ENCODE peak calls at places on chromosomes 7 and 10, in six cellular contexts. One of them, this sample, is unnamed.

GRCh38 chr7:30914611-30915601 is 3.3 kb downstream of the AQP1 start:
- DNase-seq in SK-N-SH: peak
- DNase-seq in HCT116: peak
- DNase-seq in GM12878: no peak
- DNase-seq in K562: peak
- DNase-seq in HepG2: no peak
- DNase-seq in this sample: no peak

GRCh38 chr10:44030681-44031080 is 354.2 kb downstream of the CXCL12 start:
- DNase-seq in SK-N-SH: no peak
- DNase-seq in HCT116: no peak
- DNase-seq in GM12878: no peak
- DNase-seq in K562: no peak
- DNase-seq in HepG2: no peak
- DNase-seq in this sample: no peak

GRCh38 chr10:99365761-99366160 is 36.6 kb downstream of the CNNM1 start:
- DNase-seq in SK-N-SH: no peak
- DNase-seq in HCT116: no peak
- DNase-seq in GM12878: no peak
- DNase-seq in K562: no peak
- DNase-seq in HepG2: no peak
- DNase-seq in this sample: no peak

GRCh38 chr7:28228386-28228785 is 47.8 kb upstream of the JAZF1 start:
- DNase-seq in SK-N-SH: no peak
- DNase-seq in HCT116: no peak
- DNase-seq in GM12878: no peak
- DNase-seq in K562: no peak
- DNase-seq in HepG2: no peak
- DNase-seq in this sample: no peak

GRCh38 chr10:89553064-89553734 is 17.8 kb upstream of the SLC16A12 start:
- DNase-seq in SK-N-SH: no peak
- DNase-seq in HCT116: peak
- DNase-seq in GM12878: no peak
- DNase-seq in K562: no peak
- DNase-seq in HepG2: peak
- DNase-seq in this sample: peak

GRCh38 chr10:6040205-6040604 is 22.0 kb downstream of the IL2RA start:
- DNase-seq in SK-N-SH: no peak
- DNase-seq in HCT116: no peak
- DNase-seq in GM12878: no peak
- DNase-seq in K562: no peak
- DNase-seq in HepG2: no peak
- DNase-seq in this sample: no peak

GRCh38 chr10:3895045-3895609 is 110.1 kb upstream of the KLF6 start:
- DNase-seq in SK-N-SH: no peak
- DNase-seq in HCT116: no peak
- DNase-seq in GM12878: no peak
- DNase-seq in K562: peak
- DNase-seq in HepG2: no peak
- DNase-seq in this sample: peak

GRCh38 chr10:133442191-133442966 is 11.4 kb upstream of the SCART1 start:
- DNase-seq in SK-N-SH: peak
- DNase-seq in HCT116: no peak
- DNase-seq in GM12878: no peak
- DNase-seq in K562: no peak
- DNase-seq in HepG2: no peak
- DNase-seq in this sample: no peak

GRCh38 chr10:59907918-59908807 is 1.8 kb upstream of the CCDC6 start:
- DNase-seq in SK-N-SH: no peak
- DNase-seq in HCT116: peak
- DNase-seq in GM12878: no peak
- DNase-seq in K562: peak
- DNase-seq in HepG2: no peak
- DNase-seq in this sample: peak

GRCh38 chr10:25522946-25523608 is 348.3 kb downstream of the GPR158 start:
- DNase-seq in SK-N-SH: peak
- DNase-seq in HCT116: no peak
- DNase-seq in GM12878: no peak
- DNase-seq in K562: peak
- DNase-seq in HepG2: no peak
- DNase-seq in this sample: peak

GRCh38 chr7:25771491-25771890 is 380.5 kb upstream of the NFE2L3 start:
- DNase-seq in SK-N-SH: no peak
- DNase-seq in HCT116: no peak
- DNase-seq in GM12878: no peak
- DNase-seq in K562: no peak
- DNase-seq in HepG2: no peak
- DNase-seq in this sample: no peak

GRCh38 chr7:156168434-156168833 is 356.2 kb upstream of the SHH start:
- DNase-seq in SK-N-SH: no peak
- DNase-seq in HCT116: no peak
- DNase-seq in GM12878: no peak
- DNase-seq in K562: no peak
- DNase-seq in HepG2: no peak
- DNase-seq in this sample: no peak

GRCh38 chr10:86306628-86307278 is 59.8 kb downstream of the GRID1 start:
- DNase-seq in SK-N-SH: no peak
- DNase-seq in HCT116: no peak
- DNase-seq in GM12878: no peak
- DNase-seq in K562: peak
- DNase-seq in HepG2: peak
- DNase-seq in this sample: no peak

GRCh38 chr7:52482076-52482475 is 553.4 kb upstream of the POM121L12 start:
- DNase-seq in SK-N-SH: no peak
- DNase-seq in HCT116: no peak
- DNase-seq in GM12878: no peak
- DNase-seq in K562: no peak
- DNase-seq in HepG2: no peak
- DNase-seq in this sample: no peak

GRCh38 chr7:150378115-150378852 is 846 bp upstream of the ZNF775 start:
- DNase-seq in SK-N-SH: peak
- DNase-seq in HCT116: peak
- DNase-seq in GM12878: no peak
- DNase-seq in K562: peak
- DNase-seq in HepG2: peak
- DNase-seq in this sample: peak

GRCh38 chr7:69199048-69199447 is 399.2 kb upstream of the AUTS2 start:
- DNase-seq in SK-N-SH: no peak
- DNase-seq in HCT116: no peak
- DNase-seq in GM12878: no peak
- DNase-seq in K562: no peak
- DNase-seq in HepG2: no peak
- DNase-seq in this sample: no peak

GRCh38 chr7:106426803-106427202 is 142.0 kb upstream of the NAMPT start:
- DNase-seq in SK-N-SH: no peak
- DNase-seq in HCT116: no peak
- DNase-seq in GM12878: no peak
- DNase-seq in K562: no peak
- DNase-seq in HepG2: no peak
- DNase-seq in this sample: no peak

GRCh38 chr7:47435889-47436312 is 146.0 kb downstream of the TNS3 start:
- DNase-seq in SK-N-SH: peak
- DNase-seq in HCT116: peak
- DNase-seq in GM12878: no peak
- DNase-seq in K562: peak
- DNase-seq in HepG2: peak
- DNase-seq in this sample: peak

GRCh38 chr7:68401313-68401712 is 1197.0 kb upstream of the AUTS2 start:
- DNase-seq in SK-N-SH: no peak
- DNase-seq in HCT116: no peak
- DNase-seq in GM12878: no peak
- DNase-seq in K562: no peak
- DNase-seq in HepG2: no peak
- DNase-seq in this sample: no peak

GRCh38 chr10:78952686-78953085 is 116.1 kb upstream of the ZMIZ1 start:
- DNase-seq in SK-N-SH: no peak
- DNase-seq in HCT116: no peak
- DNase-seq in GM12878: no peak
- DNase-seq in K562: no peak
- DNase-seq in HepG2: no peak
- DNase-seq in this sample: no peak

GRCh38 chr7:116895849-116896248 is 33.5 kb downstream of the CAPZA2 start:
- DNase-seq in SK-N-SH: no peak
- DNase-seq in HCT116: no peak
- DNase-seq in GM12878: no peak
- DNase-seq in K562: no peak
- DNase-seq in HepG2: no peak
- DNase-seq in this sample: no peak

GRCh38 chr10:96579133-96579532 is 7.7 kb downstream of the TM9SF3 start:
- DNase-seq in SK-N-SH: no peak
- DNase-seq in HCT116: no peak
- DNase-seq in GM12878: no peak
- DNase-seq in K562: no peak
- DNase-seq in HepG2: no peak
- DNase-seq in this sample: no peak

GRCh38 chr7:52569151-52569550 is 466.3 kb upstream of the POM121L12 start:
- DNase-seq in SK-N-SH: no peak
- DNase-seq in HCT116: no peak
- DNase-seq in GM12878: no peak
- DNase-seq in K562: no peak
- DNase-seq in HepG2: no peak
- DNase-seq in this sample: no peak

GRCh38 chr7:66150471-66150870 is 35.8 kb downstream of the CRCP start:
- DNase-seq in SK-N-SH: peak
- DNase-seq in HCT116: no peak
- DNase-seq in GM12878: no peak
- DNase-seq in K562: peak
- DNase-seq in HepG2: peak
- DNase-seq in this sample: peak

GRCh38 chr10:63217120-63217605 is 84.0 kb downstream of the NRBF2 start:
- DNase-seq in SK-N-SH: peak
- DNase-seq in HCT116: peak
- DNase-seq in GM12878: no peak
- DNase-seq in K562: peak
- DNase-seq in HepG2: peak
- DNase-seq in this sample: peak

GRCh38 chr7:85927226-85927625 is 716.5 kb upstream of the GRM3 start:
- DNase-seq in SK-N-SH: no peak
- DNase-seq in HCT116: no peak
- DNase-seq in GM12878: no peak
- DNase-seq in K562: no peak
- DNase-seq in HepG2: no peak
- DNase-seq in this sample: no peak

GRCh38 chr10:52740913-52741675 is 31.5 kb downstream of the MBL2 start:
- DNase-seq in SK-N-SH: peak
- DNase-seq in HCT116: peak
- DNase-seq in GM12878: no peak
- DNase-seq in K562: peak
- DNase-seq in HepG2: peak
- DNase-seq in this sample: peak

GRCh38 chr7:16711730-16712129 is 41.8 kb upstream of the TSPAN13 start:
- DNase-seq in SK-N-SH: no peak
- DNase-seq in HCT116: no peak
- DNase-seq in GM12878: no peak
- DNase-seq in K562: no peak
- DNase-seq in HepG2: no peak
- DNase-seq in this sample: no peak

GRCh38 chr7:16710641-16711040 is 42.9 kb upstream of the TSPAN13 start:
- DNase-seq in SK-N-SH: no peak
- DNase-seq in HCT116: no peak
- DNase-seq in GM12878: no peak
- DNase-seq in K562: no peak
- DNase-seq in HepG2: no peak
- DNase-seq in this sample: no peak

GRCh38 chr7:16708980-16709379 is 44.6 kb upstream of the TSPAN13 start:
- DNase-seq in SK-N-SH: no peak
- DNase-seq in HCT116: no peak
- DNase-seq in GM12878: no peak
- DNase-seq in K562: peak
- DNase-seq in HepG2: no peak
- DNase-seq in this sample: peak

GRCh38 chr7:16712916-16713315 is 40.6 kb upstream of the TSPAN13 start:
- DNase-seq in SK-N-SH: no peak
- DNase-seq in HCT116: no peak
- DNase-seq in GM12878: no peak
- DNase-seq in K562: no peak
- DNase-seq in HepG2: no peak
- DNase-seq in this sample: no peak

GRCh38 chr7:16708496-16708895 is 45.1 kb upstream of the TSPAN13 start:
- DNase-seq in SK-N-SH: no peak
- DNase-seq in HCT116: no peak
- DNase-seq in GM12878: no peak
- DNase-seq in K562: no peak
- DNase-seq in HepG2: no peak
- DNase-seq in this sample: no peak
- TF ChIP-seq MAX in SK-N-SH: no peak
- TF ChIP-seq MAX in HCT116: no peak
- TF ChIP-seq MAX in GM12878: no peak
- TF ChIP-seq MAX in K562: no peak
- TF ChIP-seq MAX in HepG2: no peak
- TF ChIP-seq MAX in this sample: no peak

GRCh38 chr10:13712799-13713581 is 126.2 kb downstream of the PRPF18 start:
- DNase-seq in SK-N-SH: no peak
- DNase-seq in HCT116: peak
- DNase-seq in GM12878: peak
- DNase-seq in K562: peak
- DNase-seq in HepG2: no peak
- DNase-seq in this sample: peak
- H2AFZ ChIP-seq in SK-N-SH: no peak
- H2AFZ ChIP-seq in HCT116: peak
- H2AFZ ChIP-seq in GM12878: peak
- H2AFZ ChIP-seq in K562: peak
- H2AFZ ChIP-seq in HepG2: no peak
- H2AFZ ChIP-seq in this sample: no peak

GRCh38 chr7:1852781-1853618 is 182.9 kb downstream of the ELFN1 start:
- DNase-seq in SK-N-SH: no peak
- DNase-seq in HCT116: no peak
- DNase-seq in GM12878: no peak
- DNase-seq in K562: no peak
- DNase-seq in HepG2: no peak
- DNase-seq in this sample: no peak
- TF ChIP-seq MAX in SK-N-SH: no peak
- TF ChIP-seq MAX in HCT116: no peak
- TF ChIP-seq MAX in GM12878: no peak
- TF ChIP-seq MAX in K562: no peak
- TF ChIP-seq MAX in HepG2: no peak
- TF ChIP-seq MAX in this sample: no peak

GRCh38 chr7:97198596-97198995 is 81.1 kb downstream of the SDHAF3 start:
- DNase-seq in SK-N-SH: no peak
- DNase-seq in HCT116: no peak
- DNase-seq in GM12878: no peak
- DNase-seq in K562: peak
- DNase-seq in HepG2: no peak
- DNase-seq in this sample: no peak

GRCh38 chr7:97200043-97200442 is 82.5 kb downstream of the SDHAF3 start:
- DNase-seq in SK-N-SH: no peak
- DNase-seq in HCT116: no peak
- DNase-seq in GM12878: no peak
- DNase-seq in K562: no peak
- DNase-seq in HepG2: no peak
- DNase-seq in this sample: no peak

GRCh38 chr7:97203957-97204356 is 86.5 kb downstream of the SDHAF3 start:
- DNase-seq in SK-N-SH: no peak
- DNase-seq in HCT116: no peak
- DNase-seq in GM12878: no peak
- DNase-seq in K562: no peak
- DNase-seq in HepG2: no peak
- DNase-seq in this sample: no peak
- H2AFZ ChIP-seq in SK-N-SH: no peak
- H2AFZ ChIP-seq in HCT116: no peak
- H2AFZ ChIP-seq in GM12878: no peak
- H2AFZ ChIP-seq in K562: no peak
- H2AFZ ChIP-seq in HepG2: no peak
- H2AFZ ChIP-seq in this sample: no peak